ENCODE peak calls at places on chromosomes 3 and 15, in nine cellular contexts. T, G, C, I, W, Q, B, S and M are unnamed samples.

GRCh38 chr3:56862352-56863062 is 60.8 kb upstream of the ARHGEF3 start:
- DNase-seq in T (peak), G (peak), C (peak), I (no peak), W (no peak), Q (no peak), B (no peak), S (no peak), M (peak)

GRCh38 chr3:126351086-126351770 is 6.0 kb downstream of the KLF15 start:
- DNase-seq in T (no peak), G (no peak), C (no peak), I (no peak), W (peak), Q (no peak), B (no peak), S (no peak), M (no peak)

GRCh38 chr15:50862553-50862952 is 45.9 kb upstream of the AP4E1 start:
- DNase-seq in T (no peak), G (no peak), C (no peak), I (no peak), W (no peak), Q (no peak), B (no peak), S (no peak), M (no peak)

GRCh38 chr15:92845109-92845508 is 55.0 kb upstream of the CHD2 start:
- DNase-seq in T (peak), G (peak), C (peak), I (no peak), W (peak), Q (peak), B (peak), S (peak), M (peak)

GRCh38 chr3:177615015-177615414 is 417.7 kb upstream of the TBL1XR1 start:
- DNase-seq in T (peak), G (peak), C (peak), I (peak), W (no peak), Q (no peak), B (no peak), S (no peak), M (peak)

GRCh38 chr15:85828869-85829268 is 34.1 kb upstream of the KLHL25 start:
- DNase-seq in T (no peak), G (no peak), C (no peak), I (no peak), W (no peak), Q (no peak), B (no peak), S (peak), M (no peak)

GRCh38 chr15:91055548-91056331 is 33.3 kb upstream of the VPS33B start:
- DNase-seq in T (peak), G (peak), C (peak), I (peak), W (peak), Q (peak), B (peak), S (peak), M (peak)

GRCh38 chr15:94840794-94841587 is 609.6 kb downstream of the MCTP2 start:
- DNase-seq in T (peak), G (peak), C (peak), I (no peak), W (no peak), Q (no peak), B (peak), S (peak), M (peak)

GRCh38 chr15:93497256-93497655 is 408.2 kb upstream of the RGMA start:
- DNase-seq in T (peak), G (no peak), C (no peak), I (no peak), W (no peak), Q (no peak), B (no peak), S (peak), M (no peak)

GRCh38 chr15:96054606-96055005 is 275.9 kb upstream of the NR2F2 start:
- DNase-seq in T (no peak), G (no peak), C (no peak), I (no peak), W (no peak), Q (no peak), B (peak), S (peak), M (no peak)

GRCh38 chr15:35522061-35522460 is 23.9 kb downstream of the DPH6 start:
- DNase-seq in T (no peak), G (peak), C (peak), I (no peak), W (no peak), Q (no peak), B (no peak), S (no peak), M (no peak)

GRCh38 chr15:57580866-57581265 is 10.8 kb upstream of the MYZAP start:
- DNase-seq in T (no peak), G (no peak), C (no peak), I (no peak), W (no peak), Q (no peak), B (peak), S (no peak), M (no peak)

GRCh38 chr3:39638286-39638685 is 170.8 kb downstream of the MOBP start:
- DNase-seq in T (no peak), G (no peak), C (peak), I (no peak), W (no peak), Q (no peak), B (no peak), S (no peak), M (no peak)

GRCh38 chr3:114319453-114319852 is 25.6 kb downstream of the TIGIT start:
- DNase-seq in T (peak), G (peak), C (peak), I (peak), W (no peak), Q (no peak), B (peak), S (peak), M (peak)

GRCh38 chr3:142319094-142319493 is 93.7 kb upstream of the GK5 start:
- DNase-seq in T (no peak), G (peak), C (no peak), I (no peak), W (no peak), Q (no peak), B (no peak), S (no peak), M (peak)

GRCh38 chr3:150733373-150733935 is 29.5 kb downstream of the SIAH2 start:
- DNase-seq in T (no peak), G (no peak), C (no peak), I (no peak), W (no peak), Q (no peak), B (no peak), S (peak), M (no peak)

GRCh38 chr3:193928354-193929209 is 207.4 kb upstream of the HES1 start:
- DNase-seq in T (peak), G (no peak), C (no peak), I (peak), W (no peak), Q (no peak), B (peak), S (peak), M (no peak)

GRCh38 chr3:48663489-48664312 is 1.0 kb upstream of the CELSR3 start:
- DNase-seq in T (peak), G (peak), C (peak), I (peak), W (peak), Q (peak), B (peak), S (peak), M (peak)
- TF ChIP-seq EZH2 in T (no peak), G (no peak), C (peak), I (no peak), W (no peak), Q (no peak), B (no peak), S (no peak), M (no peak)

DNA sequence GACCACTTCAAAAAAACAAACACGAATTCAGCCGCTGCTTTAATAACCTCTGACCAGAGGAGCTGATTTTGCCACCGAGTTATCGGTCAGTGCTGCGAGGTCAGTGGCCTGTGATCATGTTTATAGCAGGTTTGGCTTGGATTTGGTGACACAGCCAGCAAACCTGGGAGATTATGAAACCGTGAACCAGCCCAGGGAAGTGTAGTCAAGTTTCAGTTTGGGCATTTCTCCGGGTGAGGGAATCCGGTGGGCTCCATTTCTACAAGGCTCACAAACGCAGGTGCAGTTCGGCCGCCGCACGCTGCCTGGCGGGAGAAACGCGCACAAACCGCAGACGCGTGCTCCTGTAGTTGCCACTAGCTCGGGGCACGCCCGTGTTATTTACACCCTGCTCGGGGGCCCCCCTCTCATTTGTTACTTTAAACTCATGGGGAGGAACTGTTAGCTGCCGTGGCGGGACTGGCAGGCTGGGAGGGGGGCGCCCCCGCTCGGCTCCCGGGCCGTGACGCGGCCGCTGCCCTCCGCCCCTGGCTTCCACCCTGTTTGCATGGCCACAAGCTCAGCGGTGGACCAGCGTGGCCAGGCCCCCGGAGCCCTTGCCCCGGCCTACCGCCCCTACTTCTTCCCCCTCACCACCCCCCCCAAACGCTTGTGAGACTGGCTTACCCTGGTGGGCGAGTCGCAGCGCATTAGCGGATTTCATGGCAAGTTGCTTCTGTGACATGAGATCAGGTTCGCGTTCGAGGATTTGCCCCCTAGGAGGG is 13.6 kb upstream of the ONECUT1 start:
- DNase-seq in T (no peak), G (no peak), C (no peak), I (no peak), W (peak), Q (no peak), B (no peak), S (no peak), M (no peak)
- TF ChIP-seq EZH2 in T (peak), G (peak), C (peak), I (no peak), W (no peak), Q (no peak), B (peak), S (peak), M (peak)

GRCh38 chr3:138944842-138945645 is 1.9 kb downstream of the FOXL2 start:
- DNase-seq in T (no peak), G (no peak), C (no peak), I (no peak), W (no peak), Q (no peak), B (peak), S (no peak), M (no peak)
- TF ChIP-seq EZH2 in T (peak), G (peak), C (peak), I (no peak), W (no peak), Q (peak), B (peak), S (peak), M (peak)

GRCh38 chr15:79090487-79091203 is at the start of gene RASGRF1:
- DNase-seq in T (peak), G (no peak), C (no peak), I (no peak), W (no peak), Q (no peak), B (peak), S (peak), M (peak)
- TF ChIP-seq EZH2 in T (no peak), G (peak), C (no peak), I (no peak), W (no peak), Q (no peak), B (peak), S (peak), M (no peak)

DNA sequence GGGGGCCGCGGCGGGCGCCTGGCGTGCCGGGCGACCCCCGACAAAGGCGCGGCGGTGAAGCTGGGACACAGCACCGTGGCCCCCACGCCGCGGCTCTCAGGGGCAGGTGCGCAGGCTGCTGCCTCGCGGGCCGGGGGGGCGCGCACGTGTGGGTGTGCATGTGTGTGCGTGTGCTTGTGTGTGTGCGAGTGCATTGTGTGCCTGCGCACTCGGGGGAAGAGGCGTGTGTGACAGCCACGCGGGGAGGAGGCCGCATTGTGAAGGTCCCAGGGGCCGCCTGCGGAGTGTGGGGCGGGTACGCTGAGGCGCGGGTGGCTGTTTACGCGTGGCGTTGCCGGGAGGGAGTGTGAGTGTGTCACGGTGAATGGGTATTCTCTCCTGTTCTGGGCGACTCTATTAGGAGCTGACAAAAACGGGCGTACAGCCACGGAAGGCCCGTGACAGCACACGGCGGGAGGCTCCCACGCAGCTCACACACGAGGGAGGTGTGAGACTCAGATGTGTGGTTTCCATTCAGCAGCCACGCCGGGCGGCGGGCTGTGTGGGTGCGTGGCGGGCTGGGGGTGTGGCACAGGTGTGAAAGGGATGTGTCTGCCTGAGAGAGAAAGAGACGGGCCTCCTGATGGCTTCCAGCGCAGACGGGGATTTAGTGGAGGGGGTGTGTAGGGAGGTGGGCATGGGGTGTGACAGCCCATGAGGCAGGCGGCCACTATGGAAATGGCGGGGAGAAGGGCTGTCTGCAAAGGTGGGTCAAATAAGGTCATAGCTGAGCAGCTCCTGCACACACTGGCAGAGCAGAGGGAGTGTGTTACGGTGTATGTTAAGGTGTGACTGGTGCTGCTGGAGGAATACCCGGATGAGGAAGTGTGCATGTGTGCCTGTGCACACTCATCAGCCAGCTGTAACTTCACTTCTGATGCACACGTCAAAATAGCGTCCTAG is 748 bp downstream of the PODXL2 start:
- DNase-seq in T (no peak), G (no peak), C (no peak), I (no peak), W (no peak), Q (no peak), B (no peak), S (peak), M (peak)
- TF ChIP-seq EZH2 in T (peak), G (peak), C (no peak), I (no peak), W (no peak), Q (no peak), B (no peak), S (no peak), M (no peak)

DNA sequence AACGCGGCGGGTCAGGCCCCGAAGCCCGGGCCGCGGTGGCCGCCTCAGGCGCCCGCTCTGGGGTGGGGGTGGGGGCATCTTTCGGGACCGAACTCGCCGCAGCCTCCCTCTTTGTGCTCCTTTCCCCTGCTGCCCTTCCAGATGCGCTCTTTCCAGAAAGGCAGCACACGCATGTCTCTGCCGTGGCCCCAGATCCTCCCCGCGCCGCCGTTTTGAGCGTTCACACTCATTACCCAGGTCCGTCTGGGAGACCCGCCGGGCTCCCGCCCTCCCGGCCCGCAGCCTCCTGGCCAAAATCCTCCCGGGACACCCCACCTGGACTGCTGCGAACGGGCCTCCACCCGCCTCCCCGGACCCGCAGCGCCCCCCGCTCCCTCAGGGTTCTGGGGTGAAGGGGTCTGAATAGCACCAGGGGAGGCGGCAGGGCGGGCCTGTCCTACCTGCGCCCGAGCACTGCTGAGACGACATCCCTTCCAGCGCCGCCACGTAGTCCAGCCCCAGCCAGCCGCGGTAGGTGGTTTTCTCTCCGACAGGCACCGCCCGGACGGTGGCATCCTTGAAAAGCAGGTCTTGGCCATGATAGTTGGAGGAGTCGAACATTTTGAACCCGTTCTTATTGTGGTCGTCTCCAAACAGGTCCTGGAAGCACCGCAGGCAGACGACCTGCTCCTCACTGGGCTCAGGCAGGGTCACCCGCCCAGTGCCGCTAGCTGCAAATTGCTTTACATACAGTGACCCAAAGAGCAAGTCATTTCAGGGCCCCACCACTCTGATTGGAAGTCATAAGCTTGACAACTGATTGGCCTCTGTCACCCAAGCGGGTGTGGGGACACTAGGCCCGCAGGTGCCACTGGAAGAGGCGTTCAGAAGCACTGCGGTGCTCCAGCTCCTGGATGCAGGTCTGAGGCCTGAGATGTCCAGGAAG is 25.9 kb downstream of the MELTF start:
- DNase-seq in T (no peak), G (peak), C (no peak), I (no peak), W (peak), Q (no peak), B (peak), S (peak), M (no peak)
- TF ChIP-seq EZH2 in T (no peak), G (no peak), C (no peak), I (no peak), W (no peak), Q (no peak), B (no peak), S (no peak), M (no peak)

GRCh38 chr3:53809267-53809666 is 37.0 kb downstream of the CHDH start:
- DNase-seq in T (no peak), G (no peak), C (no peak), I (no peak), W (no peak), Q (no peak), B (no peak), S (no peak), M (no peak)
- TF ChIP-seq EZH2 in T (no peak), G (no peak), C (no peak), I (no peak), W (no peak), Q (no peak), B (no peak), S (no peak), M (no peak)